ENCODE peak calls at places on chromosomes 13 and 19, in seven cellular contexts. T is T-cell; Z is left lung; I is activated CD4-positive, alpha-beta T cell treated with anti-CD3 and anti-CD28 coated beads, Interleukin-2, amount 10 ng/mL, durations not matched to agents 7 days and 5 days; G is GM04504; H is EL; U is GM23338. B is an unnamed sample.

GRCh38 chr19:55778331-55778730 is 9.4 kb downstream of the RFPL4AL1 start:
- DNase-seq in T (no peak), Z (no peak), I (no peak), G (no peak), H (no peak), U (no peak), B (no peak)

GRCh38 chr19:55642153-55643002 is 1.1 kb upstream of the ZNF581 start:
- DNase-seq in T (no peak), Z (peak), I (no peak), G (no peak), H (peak), U (no peak), B (no peak)

GRCh38 chr19:5447700-5448311 is 7.4 kb upstream of the ZNRF4 start:
- DNase-seq in T (no peak), Z (no peak), I (no peak), G (no peak), H (peak), U (no peak), B (no peak)

GRCh38 chr13:29936051-29936813 is 85.8 kb upstream of the UBL3 start:
- DNase-seq in T (no peak), Z (no peak), I (peak), G (no peak), H (no peak), U (no peak), B (no peak)

GRCh38 chr13:29991343-29991742 is 140.9 kb upstream of the UBL3 start:
- DNase-seq in T (no peak), Z (peak), I (no peak), G (peak), H (peak), U (no peak), B (no peak)

GRCh38 chr19:18304194-18304495 is 18.7 kb downstream of the LSM4 start:
- DNase-seq in T (no peak), Z (no peak), I (no peak), G (no peak), H (no peak), U (no peak), B (no peak)

GRCh38 chr19:7260161-7260560 is 34.1 kb downstream of the INSR start:
- DNase-seq in T (no peak), Z (no peak), I (no peak), G (no peak), H (no peak), U (no peak), B (no peak)

GRCh38 chr19:47428177-47428894 is 9.0 kb upstream of the MEIS3 start:
- DNase-seq in T (peak), Z (no peak), I (peak), G (peak), H (peak), U (peak), B (peak)

GRCh38 chr13:52695856-52696255 is 43.2 kb downstream of the SUGT1 start:
- DNase-seq in T (no peak), Z (no peak), I (peak), G (peak), H (peak), U (no peak), B (no peak)

GRCh38 chr13:94061316-94061715 is 418.2 kb downstream of the DCT start:
- DNase-seq in T (no peak), Z (no peak), I (no peak), G (peak), H (peak), U (no peak), B (no peak)

GRCh38 chr19:13006431-13007281 is 11.4 kb downstream of the NFIX start:
- DNase-seq in T (no peak), Z (peak), I (no peak), G (no peak), H (no peak), U (no peak), B (no peak)

B was measured in NCI-H2107.